ENCODE peak calls at places on chromosomes 3 and 15, in six cellular contexts. One of them, this sample, is unnamed.

GRCh38 chr3:196499807-196500524 is 3.6 kb downstream of the RNF168 start:
- DNase-seq in stimulated activated CD8-positive, alpha-beta memory T cell treated with anti-CD3 and anti-CD28 coated beads, Interleukin-4, amount 100 ng/mL, for 24 hours: no peak
- DNase-seq in GM20000: no peak
- DNase-seq in bronchial epithelial cell: no peak
- DNase-seq in stimulated activated CD4-positive, alpha-beta T cell treated with anti-CD3 and anti-CD28 coated beads, Interleukin-2, amount 100 ng/mL, for 4 hours: no peak
- DNase-seq in cardiac muscle cell: no peak
- DNase-seq in this sample: no peak

GRCh38 chr3:16824085-16824696 is 60.6 kb upstream of the PLCL2 start:
- DNase-seq in stimulated activated CD8-positive, alpha-beta memory T cell treated with anti-CD3 and anti-CD28 coated beads, Interleukin-4, amount 100 ng/mL, for 24 hours: no peak
- DNase-seq in bronchial epithelial cell: no peak
- DNase-seq in stimulated activated CD4-positive, alpha-beta T cell treated with anti-CD3 and anti-CD28 coated beads, Interleukin-2, amount 100 ng/mL, for 4 hours: no peak
- DNase-seq in GM20000: peak
- DNase-seq in cardiac muscle cell: no peak
- DNase-seq in this sample: no peak

GRCh38 chr3:61464785-61465184 is 96.6 kb upstream of the PTPRG start:
- DNase-seq in GM20000: no peak
- DNase-seq in bronchial epithelial cell: no peak
- DNase-seq in stimulated activated CD8-positive, alpha-beta memory T cell treated with anti-CD3 and anti-CD28 coated beads, Interleukin-4, amount 100 ng/mL, for 24 hours: no peak
- DNase-seq in cardiac muscle cell: no peak
- DNase-seq in stimulated activated CD4-positive, alpha-beta T cell treated with anti-CD3 and anti-CD28 coated beads, Interleukin-2, amount 100 ng/mL, for 4 hours: no peak
- DNase-seq in this sample: no peak

GRCh38 chr3:182861345-182861744 is 68.0 kb downstream of the ATP11B start:
- DNase-seq in stimulated activated CD4-positive, alpha-beta T cell treated with anti-CD3 and anti-CD28 coated beads, Interleukin-2, amount 100 ng/mL, for 4 hours: no peak
- DNase-seq in bronchial epithelial cell: no peak
- DNase-seq in cardiac muscle cell: peak
- DNase-seq in stimulated activated CD8-positive, alpha-beta memory T cell treated with anti-CD3 and anti-CD28 coated beads, Interleukin-4, amount 100 ng/mL, for 24 hours: no peak
- DNase-seq in GM20000: no peak
- DNase-seq in this sample: peak

GRCh38 chr3:50251220-50251619 is 15.2 kb downstream of the GNAI2 start:
- DNase-seq in cardiac muscle cell: peak
- DNase-seq in GM20000: no peak
- DNase-seq in stimulated activated CD4-positive, alpha-beta T cell treated with anti-CD3 and anti-CD28 coated beads, Interleukin-2, amount 100 ng/mL, for 4 hours: peak
- DNase-seq in stimulated activated CD8-positive, alpha-beta memory T cell treated with anti-CD3 and anti-CD28 coated beads, Interleukin-4, amount 100 ng/mL, for 24 hours: no peak
- DNase-seq in bronchial epithelial cell: peak
- DNase-seq in this sample: peak

GRCh38 chr3:70994644-70995043 is 588.9 kb downstream of the FOXP1 start:
- DNase-seq in bronchial epithelial cell: no peak
- DNase-seq in cardiac muscle cell: no peak
- DNase-seq in stimulated activated CD4-positive, alpha-beta T cell treated with anti-CD3 and anti-CD28 coated beads, Interleukin-2, amount 100 ng/mL, for 4 hours: no peak
- DNase-seq in GM20000: no peak
- DNase-seq in stimulated activated CD8-positive, alpha-beta memory T cell treated with anti-CD3 and anti-CD28 coated beads, Interleukin-4, amount 100 ng/mL, for 24 hours: no peak
- DNase-seq in this sample: no peak

GRCh38 chr3:14377838-14378169 is 24.6 kb upstream of the SLC6A6 start:
- DNase-seq in stimulated activated CD8-positive, alpha-beta memory T cell treated with anti-CD3 and anti-CD28 coated beads, Interleukin-4, amount 100 ng/mL, for 24 hours: peak
- DNase-seq in stimulated activated CD4-positive, alpha-beta T cell treated with anti-CD3 and anti-CD28 coated beads, Interleukin-2, amount 100 ng/mL, for 4 hours: no peak
- DNase-seq in cardiac muscle cell: no peak
- DNase-seq in GM20000: no peak
- DNase-seq in bronchial epithelial cell: no peak
- DNase-seq in this sample: no peak

GRCh38 chr3:194750409-194750808 is 64.7 kb downstream of the FAM43A start:
- DNase-seq in cardiac muscle cell: no peak
- DNase-seq in stimulated activated CD4-positive, alpha-beta T cell treated with anti-CD3 and anti-CD28 coated beads, Interleukin-2, amount 100 ng/mL, for 4 hours: no peak
- DNase-seq in stimulated activated CD8-positive, alpha-beta memory T cell treated with anti-CD3 and anti-CD28 coated beads, Interleukin-4, amount 100 ng/mL, for 24 hours: no peak
- DNase-seq in bronchial epithelial cell: no peak
- DNase-seq in GM20000: no peak
- DNase-seq in this sample: no peak

GRCh38 chr15:65646486-65646885 is 24.7 kb downstream of the SLC24A1 start:
- DNase-seq in stimulated activated CD4-positive, alpha-beta T cell treated with anti-CD3 and anti-CD28 coated beads, Interleukin-2, amount 100 ng/mL, for 4 hours: no peak
- DNase-seq in GM20000: no peak
- DNase-seq in stimulated activated CD8-positive, alpha-beta memory T cell treated with anti-CD3 and anti-CD28 coated beads, Interleukin-4, amount 100 ng/mL, for 24 hours: no peak
- DNase-seq in bronchial epithelial cell: no peak
- DNase-seq in cardiac muscle cell: no peak
- DNase-seq in this sample: peak

GRCh38 chr3:148940983-148941382 is 50.4 kb upstream of the GYG1 start:
- DNase-seq in stimulated activated CD8-positive, alpha-beta memory T cell treated with anti-CD3 and anti-CD28 coated beads, Interleukin-4, amount 100 ng/mL, for 24 hours: no peak
- DNase-seq in bronchial epithelial cell: no peak
- DNase-seq in GM20000: no peak
- DNase-seq in stimulated activated CD4-positive, alpha-beta T cell treated with anti-CD3 and anti-CD28 coated beads, Interleukin-2, amount 100 ng/mL, for 4 hours: no peak
- DNase-seq in cardiac muscle cell: no peak
- DNase-seq in this sample: no peak

GRCh38 chr3:32952369-32953067 is 1.1 kb downstream of the CCR4 start:
- DNase-seq in stimulated activated CD8-positive, alpha-beta memory T cell treated with anti-CD3 and anti-CD28 coated beads, Interleukin-4, amount 100 ng/mL, for 24 hours: no peak
- DNase-seq in stimulated activated CD4-positive, alpha-beta T cell treated with anti-CD3 and anti-CD28 coated beads, Interleukin-2, amount 100 ng/mL, for 4 hours: no peak
- DNase-seq in GM20000: no peak
- DNase-seq in bronchial epithelial cell: no peak
- DNase-seq in cardiac muscle cell: no peak
- DNase-seq in this sample: no peak

GRCh38 chr15:38853608-38854007 is 289.0 kb upstream of the RASGRP1 start:
- DNase-seq in cardiac muscle cell: peak
- DNase-seq in GM20000: peak
- DNase-seq in stimulated activated CD4-positive, alpha-beta T cell treated with anti-CD3 and anti-CD28 coated beads, Interleukin-2, amount 100 ng/mL, for 4 hours: peak
- DNase-seq in stimulated activated CD8-positive, alpha-beta memory T cell treated with anti-CD3 and anti-CD28 coated beads, Interleukin-4, amount 100 ng/mL, for 24 hours: no peak
- DNase-seq in bronchial epithelial cell: peak
- DNase-seq in this sample: peak

GRCh38 chr15:40594429-40594836 is 384 bp downstream of the KNL1 start:
- DNase-seq in bronchial epithelial cell: peak
- DNase-seq in cardiac muscle cell: peak
- DNase-seq in GM20000: peak
- DNase-seq in stimulated activated CD8-positive, alpha-beta memory T cell treated with anti-CD3 and anti-CD28 coated beads, Interleukin-4, amount 100 ng/mL, for 24 hours: peak
- DNase-seq in stimulated activated CD4-positive, alpha-beta T cell treated with anti-CD3 and anti-CD28 coated beads, Interleukin-2, amount 100 ng/mL, for 4 hours: no peak
- DNase-seq in this sample: peak

GRCh38 chr3:129230311-129231019 is 18.9 kb upstream of the COPG1 start:
- DNase-seq in stimulated activated CD4-positive, alpha-beta T cell treated with anti-CD3 and anti-CD28 coated beads, Interleukin-2, amount 100 ng/mL, for 4 hours: no peak
- DNase-seq in stimulated activated CD8-positive, alpha-beta memory T cell treated with anti-CD3 and anti-CD28 coated beads, Interleukin-4, amount 100 ng/mL, for 24 hours: no peak
- DNase-seq in bronchial epithelial cell: peak
- DNase-seq in GM20000: no peak
- DNase-seq in cardiac muscle cell: peak
- DNase-seq in this sample: peak

GRCh38 chr3:59818033-59818936 is 768.5 kb upstream of the CFAP20DC start:
- DNase-seq in cardiac muscle cell: peak
- DNase-seq in stimulated activated CD8-positive, alpha-beta memory T cell treated with anti-CD3 and anti-CD28 coated beads, Interleukin-4, amount 100 ng/mL, for 24 hours: no peak
- DNase-seq in bronchial epithelial cell: peak
- DNase-seq in GM20000: no peak
- DNase-seq in stimulated activated CD4-positive, alpha-beta T cell treated with anti-CD3 and anti-CD28 coated beads, Interleukin-2, amount 100 ng/mL, for 4 hours: no peak
- DNase-seq in this sample: peak

GRCh38 chr3:114370537-114371174 is 76.8 kb downstream of the TIGIT start:
- DNase-seq in cardiac muscle cell: no peak
- DNase-seq in stimulated activated CD8-positive, alpha-beta memory T cell treated with anti-CD3 and anti-CD28 coated beads, Interleukin-4, amount 100 ng/mL, for 24 hours: no peak
- DNase-seq in stimulated activated CD4-positive, alpha-beta T cell treated with anti-CD3 and anti-CD28 coated beads, Interleukin-2, amount 100 ng/mL, for 4 hours: no peak
- DNase-seq in bronchial epithelial cell: no peak
- DNase-seq in GM20000: no peak
- DNase-seq in this sample: no peak

GRCh38 chr3:127820221-127820870 is 2.0 kb downstream of the MGLL start:
- DNase-seq in stimulated activated CD8-positive, alpha-beta memory T cell treated with anti-CD3 and anti-CD28 coated beads, Interleukin-4, amount 100 ng/mL, for 24 hours: no peak
- DNase-seq in stimulated activated CD4-positive, alpha-beta T cell treated with anti-CD3 and anti-CD28 coated beads, Interleukin-2, amount 100 ng/mL, for 4 hours: no peak
- DNase-seq in bronchial epithelial cell: peak
- DNase-seq in GM20000: peak
- DNase-seq in cardiac muscle cell: peak
- DNase-seq in this sample: peak

GRCh38 chr3:61561374-61562041 is at the start of gene PTPRG:
- DNase-seq in stimulated activated CD4-positive, alpha-beta T cell treated with anti-CD3 and anti-CD28 coated beads, Interleukin-2, amount 100 ng/mL, for 4 hours: no peak
- DNase-seq in cardiac muscle cell: peak
- DNase-seq in stimulated activated CD8-positive, alpha-beta memory T cell treated with anti-CD3 and anti-CD28 coated beads, Interleukin-4, amount 100 ng/mL, for 24 hours: no peak
- DNase-seq in GM20000: peak
- DNase-seq in bronchial epithelial cell: peak
- DNase-seq in this sample: peak

GRCh38 chr3:137409584-137409983 is 354.5 kb upstream of the SOX14 start:
- DNase-seq in stimulated activated CD8-positive, alpha-beta memory T cell treated with anti-CD3 and anti-CD28 coated beads, Interleukin-4, amount 100 ng/mL, for 24 hours: no peak
- DNase-seq in stimulated activated CD4-positive, alpha-beta T cell treated with anti-CD3 and anti-CD28 coated beads, Interleukin-2, amount 100 ng/mL, for 4 hours: no peak
- DNase-seq in bronchial epithelial cell: no peak
- DNase-seq in cardiac muscle cell: no peak
- DNase-seq in GM20000: no peak
- DNase-seq in this sample: no peak

GRCh38 chr3:139043554-139044365 is 932 bp downstream of the PRR23C start:
- DNase-seq in stimulated activated CD4-positive, alpha-beta T cell treated with anti-CD3 and anti-CD28 coated beads, Interleukin-2, amount 100 ng/mL, for 4 hours: no peak
- DNase-seq in cardiac muscle cell: no peak
- DNase-seq in GM20000: no peak
- DNase-seq in stimulated activated CD8-positive, alpha-beta memory T cell treated with anti-CD3 and anti-CD28 coated beads, Interleukin-4, amount 100 ng/mL, for 24 hours: no peak
- DNase-seq in bronchial epithelial cell: no peak
- DNase-seq in this sample: no peak

GRCh38 chr3:47019201-47019600 is 39.7 kb downstream of the NBEAL2 start:
- DNase-seq in stimulated activated CD8-positive, alpha-beta memory T cell treated with anti-CD3 and anti-CD28 coated beads, Interleukin-4, amount 100 ng/mL, for 24 hours: no peak
- DNase-seq in bronchial epithelial cell: peak
- DNase-seq in cardiac muscle cell: no peak
- DNase-seq in stimulated activated CD4-positive, alpha-beta T cell treated with anti-CD3 and anti-CD28 coated beads, Interleukin-2, amount 100 ng/mL, for 4 hours: peak
- DNase-seq in GM20000: peak
- DNase-seq in this sample: no peak

GRCh38 chr3:141709126-141709770 is 28.9 kb upstream of the RNF7 start:
- DNase-seq in stimulated activated CD8-positive, alpha-beta memory T cell treated with anti-CD3 and anti-CD28 coated beads, Interleukin-4, amount 100 ng/mL, for 24 hours: no peak
- DNase-seq in cardiac muscle cell: no peak
- DNase-seq in GM20000: no peak
- DNase-seq in bronchial epithelial cell: no peak
- DNase-seq in stimulated activated CD4-positive, alpha-beta T cell treated with anti-CD3 and anti-CD28 coated beads, Interleukin-2, amount 100 ng/mL, for 4 hours: no peak
- DNase-seq in this sample: no peak

GRCh38 chr3:115165266-115165665 is 18.2 kb upstream of the ZBTB20 start:
- DNase-seq in bronchial epithelial cell: no peak
- DNase-seq in stimulated activated CD4-positive, alpha-beta T cell treated with anti-CD3 and anti-CD28 coated beads, Interleukin-2, amount 100 ng/mL, for 4 hours: no peak
- DNase-seq in cardiac muscle cell: no peak
- DNase-seq in GM20000: no peak
- DNase-seq in stimulated activated CD8-positive, alpha-beta memory T cell treated with anti-CD3 and anti-CD28 coated beads, Interleukin-4, amount 100 ng/mL, for 24 hours: no peak
- DNase-seq in this sample: no peak

GRCh38 chr15:59252137-59252536 is 45.5 kb downstream of the LDHAL6B start:
- DNase-seq in GM20000: no peak
- DNase-seq in bronchial epithelial cell: no peak
- DNase-seq in cardiac muscle cell: no peak
- DNase-seq in stimulated activated CD4-positive, alpha-beta T cell treated with anti-CD3 and anti-CD28 coated beads, Interleukin-2, amount 100 ng/mL, for 4 hours: no peak
- DNase-seq in stimulated activated CD8-positive, alpha-beta memory T cell treated with anti-CD3 and anti-CD28 coated beads, Interleukin-4, amount 100 ng/mL, for 24 hours: no peak
- DNase-seq in this sample: no peak

GRCh38 chr3:46903341-46904302 is 26.1 kb downstream of the PTH1R start:
- DNase-seq in GM20000: no peak
- DNase-seq in stimulated activated CD8-positive, alpha-beta memory T cell treated with anti-CD3 and anti-CD28 coated beads, Interleukin-4, amount 100 ng/mL, for 24 hours: no peak
- DNase-seq in stimulated activated CD4-positive, alpha-beta T cell treated with anti-CD3 and anti-CD28 coated beads, Interleukin-2, amount 100 ng/mL, for 4 hours: no peak
- DNase-seq in cardiac muscle cell: peak
- DNase-seq in bronchial epithelial cell: peak
- DNase-seq in this sample: peak

GRCh38 chr3:23002846-23003800 is 200.0 kb upstream of the UBE2E2 start:
- DNase-seq in stimulated activated CD8-positive, alpha-beta memory T cell treated with anti-CD3 and anti-CD28 coated beads, Interleukin-4, amount 100 ng/mL, for 24 hours: no peak
- DNase-seq in GM20000: no peak
- DNase-seq in bronchial epithelial cell: peak
- DNase-seq in stimulated activated CD4-positive, alpha-beta T cell treated with anti-CD3 and anti-CD28 coated beads, Interleukin-2, amount 100 ng/mL, for 4 hours: no peak
- DNase-seq in cardiac muscle cell: peak
- DNase-seq in this sample: no peak

GRCh38 chr15:45801543-45801942 is 166.7 kb downstream of the SQOR start:
- DNase-seq in stimulated activated CD8-positive, alpha-beta memory T cell treated with anti-CD3 and anti-CD28 coated beads, Interleukin-4, amount 100 ng/mL, for 24 hours: no peak
- DNase-seq in bronchial epithelial cell: no peak
- DNase-seq in GM20000: no peak
- DNase-seq in stimulated activated CD4-positive, alpha-beta T cell treated with anti-CD3 and anti-CD28 coated beads, Interleukin-2, amount 100 ng/mL, for 4 hours: no peak
- DNase-seq in cardiac muscle cell: peak
- DNase-seq in this sample: no peak

GRCh38 chr15:81483496-81483895 is 109.5 kb upstream of the TMC3 start:
- DNase-seq in cardiac muscle cell: no peak
- DNase-seq in stimulated activated CD8-positive, alpha-beta memory T cell treated with anti-CD3 and anti-CD28 coated beads, Interleukin-4, amount 100 ng/mL, for 24 hours: no peak
- DNase-seq in bronchial epithelial cell: no peak
- DNase-seq in GM20000: no peak
- DNase-seq in stimulated activated CD4-positive, alpha-beta T cell treated with anti-CD3 and anti-CD28 coated beads, Interleukin-2, amount 100 ng/mL, for 4 hours: no peak
- DNase-seq in this sample: no peak

GRCh38 chr3:155548194-155548593 is 196.7 kb downstream of the PLCH1 start:
- DNase-seq in stimulated activated CD8-positive, alpha-beta memory T cell treated with anti-CD3 and anti-CD28 coated beads, Interleukin-4, amount 100 ng/mL, for 24 hours: no peak
- DNase-seq in GM20000: no peak
- DNase-seq in stimulated activated CD4-positive, alpha-beta T cell treated with anti-CD3 and anti-CD28 coated beads, Interleukin-2, amount 100 ng/mL, for 4 hours: no peak
- DNase-seq in cardiac muscle cell: no peak
- DNase-seq in bronchial epithelial cell: peak
- DNase-seq in this sample: peak

GRCh38 chr3:133734305-133734704 is 11.9 kb upstream of the TF start:
- DNase-seq in GM20000: no peak
- DNase-seq in cardiac muscle cell: no peak
- DNase-seq in stimulated activated CD4-positive, alpha-beta T cell treated with anti-CD3 and anti-CD28 coated beads, Interleukin-2, amount 100 ng/mL, for 4 hours: no peak
- DNase-seq in stimulated activated CD8-positive, alpha-beta memory T cell treated with anti-CD3 and anti-CD28 coated beads, Interleukin-4, amount 100 ng/mL, for 24 hours: no peak
- DNase-seq in bronchial epithelial cell: no peak
- DNase-seq in this sample: no peak

GRCh38 chr15:81760686-81761085 is 285.1 kb downstream of the MEX3B start:
- DNase-seq in GM20000: no peak
- DNase-seq in stimulated activated CD8-positive, alpha-beta memory T cell treated with anti-CD3 and anti-CD28 coated beads, Interleukin-4, amount 100 ng/mL, for 24 hours: no peak
- DNase-seq in bronchial epithelial cell: no peak
- DNase-seq in stimulated activated CD4-positive, alpha-beta T cell treated with anti-CD3 and anti-CD28 coated beads, Interleukin-2, amount 100 ng/mL, for 4 hours: no peak
- DNase-seq in cardiac muscle cell: no peak
- DNase-seq in this sample: no peak

GRCh38 chr3:168620854-168621253 is 525.1 kb upstream of the GOLIM4 start:
- DNase-seq in cardiac muscle cell: peak
- DNase-seq in stimulated activated CD8-positive, alpha-beta memory T cell treated with anti-CD3 and anti-CD28 coated beads, Interleukin-4, amount 100 ng/mL, for 24 hours: no peak
- DNase-seq in stimulated activated CD4-positive, alpha-beta T cell treated with anti-CD3 and anti-CD28 coated beads, Interleukin-2, amount 100 ng/mL, for 4 hours: no peak
- DNase-seq in bronchial epithelial cell: peak
- DNase-seq in GM20000: peak
- DNase-seq in this sample: peak

GRCh38 chr3:177527182-177527581 is 329.9 kb upstream of the TBL1XR1 start:
- DNase-seq in GM20000: no peak
- DNase-seq in cardiac muscle cell: no peak
- DNase-seq in stimulated activated CD4-positive, alpha-beta T cell treated with anti-CD3 and anti-CD28 coated beads, Interleukin-2, amount 100 ng/mL, for 4 hours: no peak
- DNase-seq in stimulated activated CD8-positive, alpha-beta memory T cell treated with anti-CD3 and anti-CD28 coated beads, Interleukin-4, amount 100 ng/mL, for 24 hours: no peak
- DNase-seq in bronchial epithelial cell: no peak
- DNase-seq in this sample: no peak

GRCh38 chr3:109275702-109276293 is 40.5 kb downstream of the DPPA2 start:
- DNase-seq in stimulated activated CD8-positive, alpha-beta memory T cell treated with anti-CD3 and anti-CD28 coated beads, Interleukin-4, amount 100 ng/mL, for 24 hours: no peak
- DNase-seq in cardiac muscle cell: peak
- DNase-seq in bronchial epithelial cell: peak
- DNase-seq in GM20000: no peak
- DNase-seq in stimulated activated CD4-positive, alpha-beta T cell treated with anti-CD3 and anti-CD28 coated beads, Interleukin-2, amount 100 ng/mL, for 4 hours: no peak
- DNase-seq in this sample: peak

GRCh38 chr15:85777291-85778106 is 17.2 kb downstream of the KLHL25 start:
- DNase-seq in stimulated activated CD8-positive, alpha-beta memory T cell treated with anti-CD3 and anti-CD28 coated beads, Interleukin-4, amount 100 ng/mL, for 24 hours: no peak
- DNase-seq in bronchial epithelial cell: no peak
- DNase-seq in cardiac muscle cell: no peak
- DNase-seq in stimulated activated CD4-positive, alpha-beta T cell treated with anti-CD3 and anti-CD28 coated beads, Interleukin-2, amount 100 ng/mL, for 4 hours: no peak
- DNase-seq in GM20000: no peak
- DNase-seq in this sample: no peak

GRCh38 chr3:8755564-8756237 is 13.7 kb downstream of the OXTR start:
- DNase-seq in stimulated activated CD4-positive, alpha-beta T cell treated with anti-CD3 and anti-CD28 coated beads, Interleukin-2, amount 100 ng/mL, for 4 hours: no peak
- DNase-seq in bronchial epithelial cell: peak
- DNase-seq in stimulated activated CD8-positive, alpha-beta memory T cell treated with anti-CD3 and anti-CD28 coated beads, Interleukin-4, amount 100 ng/mL, for 24 hours: no peak
- DNase-seq in cardiac muscle cell: peak
- DNase-seq in GM20000: no peak
- DNase-seq in this sample: peak

GRCh38 chr3:49792371-49793150 is 6.2 kb upstream of the IP6K1 start:
- DNase-seq in GM20000: no peak
- DNase-seq in bronchial epithelial cell: no peak
- DNase-seq in stimulated activated CD8-positive, alpha-beta memory T cell treated with anti-CD3 and anti-CD28 coated beads, Interleukin-4, amount 100 ng/mL, for 24 hours: no peak
- DNase-seq in stimulated activated CD4-positive, alpha-beta T cell treated with anti-CD3 and anti-CD28 coated beads, Interleukin-2, amount 100 ng/mL, for 4 hours: no peak
- DNase-seq in cardiac muscle cell: no peak
- DNase-seq in this sample: no peak

GRCh38 chr15:52233405-52233804 is 42.2 kb upstream of the GNB5 start:
- DNase-seq in bronchial epithelial cell: no peak
- DNase-seq in stimulated activated CD4-positive, alpha-beta T cell treated with anti-CD3 and anti-CD28 coated beads, Interleukin-2, amount 100 ng/mL, for 4 hours: no peak
- DNase-seq in GM20000: peak
- DNase-seq in stimulated activated CD8-positive, alpha-beta memory T cell treated with anti-CD3 and anti-CD28 coated beads, Interleukin-4, amount 100 ng/mL, for 24 hours: no peak
- DNase-seq in cardiac muscle cell: no peak
- DNase-seq in this sample: no peak

GRCh38 chr15:100968043-100968966 is 49.1 kb downstream of the LRRK1 start:
- DNase-seq in stimulated activated CD8-positive, alpha-beta memory T cell treated with anti-CD3 and anti-CD28 coated beads, Interleukin-4, amount 100 ng/mL, for 24 hours: no peak
- DNase-seq in cardiac muscle cell: peak
- DNase-seq in stimulated activated CD4-positive, alpha-beta T cell treated with anti-CD3 and anti-CD28 coated beads, Interleukin-2, amount 100 ng/mL, for 4 hours: no peak
- DNase-seq in bronchial epithelial cell: peak
- DNase-seq in GM20000: peak
- DNase-seq in this sample: peak

This sample was measured in fibroblast of villous mesenchyme.